ENCODE peak calls at places on chromosomes 1 and 21, in seven cellular contexts. L, K, T, O, X, U and H are unnamed samples.
A peak's percentile ranks its signal among the peaks of the same experiment; 100 is the strongest.

GRCh38 chr1:87329051-87329755 is 523 bp downstream of the LMO4 start:
- ATAC-seq in L (peak; percentile 6), K (peak; percentile 17), T (no peak), O (no peak), X (no peak), U (peak; percentile 35), H (peak; percentile 7)

GRCh38 chr21:17501107-17502006 is 11.5 kb upstream of the CXADR start:
- ATAC-seq in L (no peak), K (no peak), T (no peak), O (peak; percentile 65), X (no peak), U (peak; percentile 34), H (no peak)

GRCh38 chr1:161342186-161342585 is 25.5 kb downstream of the CFAP126 start:
- ATAC-seq in L (no peak), K (no peak), T (no peak), O (no peak), X (no peak), U (no peak), H (no peak)

GRCh38 chr1:201285846-201286245 is 2.5 kb downstream of the PKP1 start:
- ATAC-seq in L (no peak), K (no peak), T (no peak), O (no peak), X (no peak), U (no peak), H (no peak)

GRCh38 chr1:66399888-66400529 is 133.9 kb upstream of the SGIP1 start:
- ATAC-seq in L (no peak), K (no peak), T (peak; percentile 84), O (no peak), X (no peak), U (peak; percentile 84), H (no peak)

GRCh38 chr1:47418681-47419272 is 2.7 kb downstream of the FOXE3 start:
- ATAC-seq in L (no peak), K (peak; percentile 36), T (no peak), O (no peak), X (no peak), U (no peak), H (no peak)

GRCh38 chr1:216702170-216702569 is 21.1 kb downstream of the ESRRG start:
- ATAC-seq in L (no peak), K (no peak), T (no peak), O (no peak), X (no peak), U (no peak), H (no peak)

GRCh38 chr1:22680736-22681135 is 27.7 kb downstream of the C1QB start:
- ATAC-seq in L (no peak), K (no peak), T (no peak), O (no peak), X (no peak), U (no peak), H (no peak)

GRCh38 chr1:60073605-60074278 is at the start of gene C1orf87:
- ATAC-seq in L (no peak), K (peak; percentile 71), T (no peak), O (no peak), X (peak; percentile 25), U (no peak), H (no peak)

GRCh38 chr1:246629030-246629429 is 62.8 kb downstream of the CNST start:
- ATAC-seq in L (no peak), K (no peak), T (no peak), O (no peak), X (no peak), U (no peak), H (no peak)

GRCh38 chr1:56326056-56326455 is 253.3 kb downstream of the PLPP3 start:
- ATAC-seq in L (no peak), K (no peak), T (no peak), O (no peak), X (no peak), U (no peak), H (peak; percentile 56)

GRCh38 chr1:41673806-41674205 is 189.3 kb upstream of the EDN2 start:
- ATAC-seq in L (peak; percentile 75), K (no peak), T (peak; percentile 60), O (no peak), X (no peak), U (peak; percentile 59), H (no peak)

GRCh38 chr1:8154621-8155052 is 128.5 kb upstream of the ERRFI1 start:
- ATAC-seq in L (no peak), K (peak; percentile 64), T (no peak), O (peak; percentile 91), X (peak; percentile 89), U (no peak), H (no peak)

GRCh38 chr1:183952101-183952500 is 85.4 kb downstream of the COLGALT2 start:
- ATAC-seq in L (no peak), K (no peak), T (no peak), O (peak; percentile 46), X (no peak), U (no peak), H (no peak)

GRCh38 chr1:67441183-67441582 is 11.0 kb upstream of the SERBP1 start:
- ATAC-seq in L (no peak), K (peak; percentile 43), T (no peak), O (no peak), X (no peak), U (peak; percentile 32), H (peak; percentile 78)

GRCh38 chr1:162131405-162132321 is 62.2 kb downstream of the NOS1AP start:
- ATAC-seq in L (no peak), K (no peak), T (no peak), O (no peak), X (no peak), U (no peak), H (no peak)

GRCh38 chr1:201260648-201261311 is 22.5 kb upstream of the PKP1 start:
- ATAC-seq in L (no peak), K (no peak), T (no peak), O (peak; percentile 12), X (no peak), U (no peak), H (no peak)

GRCh38 chr1:3482590-3482899 is 28.1 kb downstream of the ARHGEF16 start:
- ATAC-seq in L (no peak), K (peak; percentile 74), T (peak; percentile 51), O (peak; percentile 25), X (no peak), U (peak; percentile 59), H (no peak)

GRCh38 chr1:220551001-220551400 is 23.1 kb downstream of the MARK1 start:
- ATAC-seq in L (no peak), K (no peak), T (no peak), O (no peak), X (no peak), U (no peak), H (no peak)

GRCh38 chr21:41562101-41563000 is 54.4 kb upstream of the TMPRSS2 start:
- ATAC-seq in L (no peak), K (peak; percentile 25), T (no peak), O (no peak), X (no peak), U (no peak), H (no peak)

GRCh38 chr1:214416417-214417212 is 134.8 kb downstream of the PTPN14 start:
- ATAC-seq in L (no peak), K (no peak), T (no peak), O (no peak), X (no peak), U (no peak), H (peak; percentile 66)

GRCh38 chr1:96674909-96675308 is 46.7 kb upstream of the PTBP2 start:
- ATAC-seq in L (no peak), K (no peak), T (no peak), O (no peak), X (no peak), U (no peak), H (no peak)

GRCh38 chr1:96487961-96488360 is 233.6 kb upstream of the PTBP2 start:
- ATAC-seq in L (no peak), K (no peak), T (no peak), O (no peak), X (peak; percentile 61), U (no peak), H (no peak)

GRCh38 chr1:214551436-214552173 is at the start of gene PTPN14:
- ATAC-seq in L (no peak), K (no peak), T (no peak), O (peak; percentile 71), X (peak; percentile 92), U (peak; percentile 47), H (peak; percentile 81)

GRCh38 chr1:24861821-24862727 is 68.0 kb downstream of the RUNX3 start:
- ATAC-seq in L (no peak), K (peak; percentile 69), T (no peak), O (peak; percentile 78), X (no peak), U (no peak), H (no peak)

GRCh38 chr1:155504207-155504606 is 58.4 kb downstream of the ASH1L start:
- ATAC-seq in L (no peak), K (peak; percentile 84), T (peak; percentile 42), O (peak; percentile 72), X (no peak), U (no peak), H (peak; percentile 91)